ENCODE peak calls at places on chromosomes 1 and 21, in six cellular contexts. J, T, S, Q, X and M are unnamed samples.

GRCh38 chr1:183198463-183198862 is 12.4 kb downstream of the LAMC2 start:
- DNase-seq in X (peak; percentile 24), Q (no peak), S (peak; percentile 88), T (no peak), J (peak; percentile 48), M (no peak)

GRCh38 chr1:70319750-70320149 is 34.8 kb downstream of the ANKRD13C start:
- DNase-seq in Q (no peak), S (no peak), X (peak; percentile 45), J (peak; percentile 23), T (no peak), M (no peak)

GRCh38 chr1:197799271-197799670 is 24.0 kb upstream of the DENND1B start:
- DNase-seq in T (no peak), X (peak; percentile 20), Q (peak; percentile 52), J (peak; percentile 62), S (no peak), M (no peak)

GRCh38 chr1:109891930-109892329 is 18.7 kb upstream of the CSF1 start:
- DNase-seq in J (no peak), T (no peak), Q (no peak), X (no peak), S (no peak), M (no peak)

GRCh38 chr1:66733348-66734017 is 18.8 kb upstream of the DYNLT5 start:
- DNase-seq in S (no peak), J (peak; percentile 18), Q (peak; percentile 32), X (peak; percentile 1), T (no peak), M (no peak)

GRCh38 chr21:38333290-38334272 is 76.8 kb downstream of the KCNJ15 start:
- DNase-seq in T (no peak), Q (no peak), S (no peak), X (no peak), J (peak; percentile 41), M (no peak)

GRCh38 chr1:29445330-29445729 is 209.0 kb downstream of the PTPRU start:
- DNase-seq in S (no peak), X (no peak), Q (no peak), J (no peak), T (no peak), M (no peak)

GRCh38 chr1:110615548-110616130 is 9.5 kb upstream of the KCNA2 start:
- DNase-seq in J (peak; percentile 62), X (peak; percentile 73), S (peak; percentile 67), Q (peak; percentile 90), T (no peak), M (peak; percentile 71)

GRCh38 chr1:182962554-182963115 is 9.7 kb upstream of the SHCBP1L start:
- DNase-seq in X (peak; percentile 87), S (peak; percentile 94), J (peak; percentile 92), Q (peak; percentile 92), T (no peak), M (peak; percentile 79)

GRCh38 chr1:198657550-198658064 is 18.8 kb downstream of the PTPRC start:
- DNase-seq in X (peak; percentile 61), Q (peak; percentile 53), J (peak; percentile 96), S (no peak), T (no peak), M (no peak)

GRCh38 chr1:204464701-204465100 is 29.9 kb downstream of the PIK3C2B start:
- DNase-seq in T (no peak), J (no peak), X (no peak), S (no peak), Q (no peak), M (no peak)

GRCh38 chr1:245942861-245943260 is 564.2 kb downstream of the SMYD3 start:
- DNase-seq in J (no peak), T (no peak), X (no peak), S (no peak), Q (no peak), M (no peak)

GRCh38 chr1:231694081-231694443 is 67.5 kb downstream of the DISC1 start:
- DNase-seq in S (peak; percentile 67), Q (no peak), J (peak; percentile 26), X (no peak), T (no peak), M (no peak)

GRCh38 chr1:117565745-117566455 is 39.9 kb upstream of the TENT5C start:
- DNase-seq in T (no peak), Q (no peak), J (no peak), S (no peak), X (no peak), M (peak; percentile 51)

GRCh38 chr1:94803517-94804441 is 16.4 kb upstream of the SLC44A3 start:
- DNase-seq in S (peak; percentile 71), J (peak; percentile 52), X (no peak), Q (peak; percentile 34), T (no peak), M (no peak)

GRCh38 chr1:236523704-236524141 is at the start of gene LGALS8:
- DNase-seq in Q (peak; percentile 84), J (peak; percentile 84), T (peak; percentile 82), X (peak; percentile 82), S (peak; percentile 95), M (peak; percentile 95)

DNA sequence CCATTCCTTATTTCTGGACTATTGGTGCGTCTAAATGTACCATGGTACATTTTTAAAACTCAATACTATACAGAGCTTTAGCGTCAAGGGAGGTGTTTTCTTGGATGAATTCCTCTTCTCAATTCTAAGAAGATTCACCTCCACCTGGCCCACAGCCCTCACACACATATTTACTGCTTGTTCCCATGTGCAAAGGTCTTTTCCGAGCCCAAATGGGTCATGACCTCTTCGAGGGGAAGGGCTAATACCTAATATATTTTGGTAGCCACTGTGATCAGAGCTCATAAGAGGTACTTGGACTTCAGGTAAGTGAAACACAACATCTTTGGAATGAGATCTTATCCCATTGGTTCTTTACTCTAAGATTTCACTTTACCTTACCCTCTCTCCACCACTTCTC is 205.9 kb downstream of the SDCCAG8 start:
- DNase-seq in X (no peak), T (no peak), Q (no peak), J (no peak), S (no peak), M (no peak)
- H3K4me1 ChIP-seq in X (no peaks in the 10 kb centered on the region), T (no peaks in the 10 kb centered on the region), Q (no peaks in the 10 kb centered on the region), J (no peaks in the 10 kb centered on the region), S (no peaks in the 10 kb centered on the region), M (peaks cover 3% of the 10 kb centered on the region)

GRCh38 chr1:40808444-40808843 is 24.9 kb downstream of the KCNQ4 start:
- DNase-seq in J (no peak), X (no peak), Q (no peak), S (no peak), T (no peak), M (no peak)

GRCh38 chr1:40803902-40804301 is 20.3 kb downstream of the KCNQ4 start:
- DNase-seq in S (no peak), T (no peak), X (no peak), Q (no peak), J (no peak), M (no peak)

GRCh38 chr1:40808909-40809308 is 25.3 kb downstream of the KCNQ4 start:
- DNase-seq in T (no peak), S (no peak), J (no peak), Q (no peak), X (no peak), M (no peak)

GRCh38 chr1:40806724-40807675 is 23.4 kb downstream of the KCNQ4 start:
- DNase-seq in S (peak; percentile 84), X (no peak), Q (no peak), J (peak; percentile 28), T (no peak), M (no peak)

DNA sequence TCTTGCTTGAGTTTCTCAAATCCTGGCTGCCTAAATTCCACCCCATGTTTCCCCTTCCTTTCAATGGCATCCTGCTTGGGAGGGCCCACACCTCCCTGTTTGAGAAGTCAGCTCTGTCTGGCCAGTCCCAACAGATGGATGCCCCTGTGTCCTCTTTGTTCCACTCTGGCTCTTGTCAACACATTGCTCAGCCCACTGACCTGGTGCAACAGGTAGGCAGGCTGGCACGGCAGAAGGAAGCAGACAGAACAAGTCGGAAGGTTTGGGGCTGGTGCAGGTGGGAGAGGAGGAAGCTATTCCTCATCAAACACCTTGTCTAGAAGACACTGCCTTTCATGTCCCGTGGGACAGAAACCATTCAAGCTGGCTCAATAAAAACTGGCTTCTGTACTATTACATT is 22.7 kb downstream of the KCNQ4 start:
- DNase-seq in X (no peak), T (no peak), S (no peak), J (no peak), Q (no peak), M (no peak)
- H3K27ac ChIP-seq in X (no peak overlapping the region), T (no peak overlapping the region), S (peak overlapping the region; percentile 72), J (no peak overlapping the region), Q (no peak overlapping the region), M (no peak overlapping the region)

GRCh38 chr21:33208534-33208933 is 21.2 kb upstream of the IFNAR2 start:
- DNase-seq in J (no peak), S (no peak), T (no peak), Q (no peak), X (peak; percentile 47), M (no peak)

GRCh38 chr21:33214056-33214455 is 15.7 kb upstream of the IFNAR2 start:
- DNase-seq in T (no peak), J (no peak), Q (no peak), X (no peak), S (no peak), M (no peak)

GRCh38 chr21:33211305-33211704 is 18.4 kb upstream of the IFNAR2 start:
- DNase-seq in J (no peak), T (no peak), X (no peak), S (no peak), Q (no peak), M (no peak)

GRCh38 chr21:33211732-33212131 is 18.0 kb upstream of the IFNAR2 start:
- DNase-seq in S (no peak), T (no peak), Q (no peak), X (no peak), J (no peak), M (no peak)

DNA sequence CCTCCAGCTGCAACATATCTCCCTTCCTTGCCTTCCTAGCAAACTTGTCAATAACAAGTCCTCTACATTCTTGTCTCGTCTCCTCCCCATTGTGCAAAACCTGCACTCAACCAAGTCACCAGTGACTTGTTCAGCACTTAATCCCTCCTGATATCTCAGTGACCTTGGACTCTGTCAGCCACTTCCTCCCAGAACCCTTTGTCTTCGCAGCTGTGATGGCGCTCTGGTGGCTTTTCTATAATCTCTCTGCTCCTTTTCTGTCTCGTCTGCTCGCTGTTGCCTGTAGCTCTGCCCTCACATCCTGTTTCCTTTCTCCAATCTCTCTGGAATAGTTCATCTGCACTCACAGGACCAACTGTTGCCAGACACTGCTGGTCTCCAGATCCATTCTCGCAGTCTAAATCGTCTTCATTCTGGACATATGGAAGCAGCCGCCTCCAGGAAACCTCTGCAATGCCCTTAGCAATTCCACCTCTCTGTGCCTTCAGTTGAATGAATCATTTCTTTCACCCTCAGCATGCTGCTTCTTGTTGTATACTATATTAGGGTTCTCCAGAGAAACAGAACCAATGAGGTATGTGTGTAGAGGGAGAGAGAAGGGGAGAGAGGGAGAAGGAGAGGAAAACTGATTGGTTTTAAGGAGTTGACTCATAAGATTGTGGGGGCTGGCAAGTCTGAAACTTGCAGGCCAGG is 17.4 kb upstream of the IFNAR2 start:
- DNase-seq in S (no peak), X (no peak), Q (no peak), T (peak; percentile 27), J (peak; percentile 25), M (no peak)
- H3K4me3 ChIP-seq in S (no peak overlapping the region), X (no peak overlapping the region), Q (no peak overlapping the region), T (no peak overlapping the region), J (no peak overlapping the region), M (no peak overlapping the region)

GRCh38 chr1:226655251-226656163 is 83.6 kb downstream of the ITPKB start:
- DNase-seq in J (no peak), Q (peak; percentile 64), X (no peak), S (no peak), T (no peak), M (no peak)
- H3K4me1 ChIP-seq in J (peaks cover 30% of the 10 kb centered on the region), Q (peaks cover 33% of the 10 kb centered on the region), X (peaks cover 3% of the 10 kb centered on the region), S (no peaks in the 10 kb centered on the region), T (peaks cover 5% of the 10 kb centered on the region), M (peaks cover 74% of the 10 kb centered on the region)